ENCODE peak calls at places on chromosomes 6 and 20, in nine cellular contexts. U, H, Y, F, K, Z, O, G and V are unnamed samples.

GRCh38 chr6:105301072-105301503 is 101.8 kb downstream of the PREP start:
- DNase-seq in K (no peak), O (no peak), Y (no peak), F (no peak), H (peak; percentile 34), U (no peak), G (no peak), Z (no peak), V (no peak)

GRCh38 chr6:112575309-112575834 is 228.2 kb downstream of the RFPL4B start:
- DNase-seq in K (no peak), F (no peak), G (no peak), H (no peak), Y (no peak), O (no peak), U (no peak), Z (no peak), V (no peak)

GRCh38 chr6:127737009-127737486 is 160.1 kb downstream of the C6orf58 start:
- DNase-seq in G (no peak), Y (peak; percentile 84), H (peak; percentile 75), K (peak; percentile 17), U (peak; percentile 65), F (peak; percentile 78), O (peak; percentile 76), Z (peak; percentile 36), V (peak; percentile 76)

GRCh38 chr6:36682328-36683144 is 4.0 kb downstream of the CDKN1A start:
- DNase-seq in O (peak; percentile 98), U (no peak), H (peak; percentile 42), Z (peak; percentile 62), F (peak; percentile 98), Y (no peak), K (peak; percentile 89), G (peak; percentile 28), V (no peak)

GRCh38 chr20:59789641-59790040 is 143.8 kb downstream of the SYCP2 start:
- DNase-seq in K (no peak), Y (no peak), G (no peak), O (no peak), F (no peak), Z (no peak), U (no peak), H (no peak), V (no peak)

GRCh38 chr20:6744171-6744570 is 23.3 kb upstream of the BMP2 start:
- DNase-seq in O (no peak), F (no peak), K (no peak), G (no peak), Z (no peak), U (no peak), H (no peak), Y (no peak), V (no peak)

GRCh38 chr6:128238248-128238647 is 282.2 kb downstream of the PTPRK start:
- DNase-seq in Z (no peak), U (no peak), K (no peak), H (no peak), F (no peak), G (no peak), Y (no peak), O (no peak), V (no peak)

GRCh38 chr6:124480021-124480430 is 482.2 kb upstream of the RNF217 start:
- DNase-seq in O (no peak), H (no peak), Z (no peak), F (no peak), Y (no peak), U (no peak), G (no peak), K (no peak), V (no peak)

GRCh38 chr6:91485047-91485446 is 898.2 kb upstream of the MAP3K7 start:
- DNase-seq in F (no peak), H (no peak), K (no peak), U (no peak), Z (no peak), Y (no peak), O (no peak), G (no peak), V (no peak)

GRCh38 chr6:108174371-108175175 is 8.8 kb downstream of the NR2E1 start:
- DNase-seq in U (peak; percentile 3), F (peak; percentile 57), H (peak; percentile 25), G (no peak), Y (peak; percentile 49), K (no peak), Z (no peak), O (peak; percentile 29), V (peak; percentile 5)

GRCh38 chr20:48359692-48360337 is 468.0 kb downstream of the PREX1 start:
- DNase-seq in K (no peak), O (no peak), F (no peak), H (no peak), Z (no peak), U (no peak), G (no peak), Y (no peak), V (no peak)

GRCh38 chr6:77457720-77458349 is 5.5 kb downstream of the HTR1B start:
- DNase-seq in K (peak; percentile 57), Z (peak; percentile 67), U (peak; percentile 92), H (peak; percentile 92), G (no peak), Y (peak; percentile 98), F (peak; percentile 92), O (peak; percentile 86), V (peak; percentile 86)

GRCh38 chr6:84027340-84028183 is 6.0 kb upstream of the MRAP2 start:
- DNase-seq in F (peak; percentile 92), Z (no peak), G (no peak), U (peak; percentile 17), O (peak; percentile 91), K (peak; percentile 41), Y (no peak), H (peak; percentile 72), V (peak; percentile 29)

GRCh38 chr20:45998761-45999160 is 9.9 kb upstream of the MMP9 start:
- DNase-seq in Z (no peak), K (no peak), F (no peak), Y (no peak), O (no peak), H (no peak), U (no peak), G (no peak), V (no peak)

GRCh38 chr20:61252601-61253263 is 671 bp downstream of the CDH4 start:
- DNase-seq in Y (peak; percentile 20), U (no peak), Z (no peak), K (no peak), F (peak; percentile 44), H (peak; percentile 38), O (no peak), G (no peak), V (no peak)

GRCh38 chr6:147695819-147696218 is 187.3 kb downstream of the SAMD5 start:
- DNase-seq in K (no peak), O (peak; percentile 64), G (no peak), F (peak; percentile 25), Y (no peak), Z (no peak), H (no peak), U (no peak), V (no peak)

GRCh38 chr6:43052225-43052841 is 1.3 kb downstream of the CUL7 start:
- DNase-seq in G (no peak), K (no peak), F (no peak), Z (no peak), Y (no peak), H (no peak), U (no peak), O (no peak), V (no peak)
- H3K4me3 ChIP-seq in G (no peak overlapping the region), K (peak overlapping the region; percentile 87), F (peak overlapping the region; percentile 94), Z (no peak overlapping the region), Y (peak overlapping the region; percentile 89), H (peak overlapping the region; percentile 93), U (peak overlapping the region; percentile 74), O (no peak overlapping the region), V (peak overlapping the region; percentile 85)

GRCh38 chr20:64053841-64054661 is 4.6 kb upstream of the SOX18 start:
- DNase-seq in H (no peak), O (no peak), G (no peak), U (no peak), Z (no peak), Y (peak; percentile 25), K (no peak), F (no peak), V (no peak)
- TF ChIP-seq CTCF in H (peak; percentile 14), O (peak; percentile 9), G (no peak), U (no peak), Z (no peak), Y (peak; percentile 9), K (no peak), F (no peak), V (peak; percentile 23)

GRCh38 chr6:11092654-11093053 is 980 bp upstream of the SMIM13 start:
- DNase-seq in Z (no peak), G (no peak), F (no peak), K (no peak), Y (no peak), U (no peak), O (no peak), H (no peak), V (no peak)
- H3K4me3 ChIP-seq in Z (no peak overlapping the region), G (peak overlapping the region; percentile 90), F (peak overlapping the region; percentile 90), K (peak overlapping the region; percentile 100), Y (peak overlapping the region; percentile 98), U (peak overlapping the region; percentile 80), O (peak overlapping the region; percentile 100), H (peak overlapping the region; percentile 97), V (peak overlapping the region; percentile 67)

DNA sequence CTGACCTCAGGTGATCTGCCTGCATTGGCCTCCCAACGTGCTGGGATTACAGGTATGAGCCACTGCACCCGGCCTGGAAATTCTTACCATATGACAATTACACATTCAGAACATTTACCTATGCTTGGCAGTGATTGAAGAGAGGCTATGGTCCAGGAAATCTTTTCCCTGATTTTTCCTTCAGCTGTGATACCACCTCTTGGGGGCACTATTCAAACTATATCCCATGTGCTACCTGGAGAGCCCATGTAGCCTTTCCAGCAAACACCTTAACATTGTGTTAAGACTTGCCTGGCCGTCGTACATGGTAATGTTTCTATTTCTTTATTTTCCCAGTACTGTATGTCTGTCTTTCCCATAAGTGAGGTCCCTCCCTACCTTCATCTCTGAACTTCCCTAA is 61.7 kb upstream of the C20orf144 start:
- DNase-seq in U (no peak), F (no peak), Z (no peak), H (no peak), Y (no peak), K (no peak), O (no peak), G (no peak), V (no peak)
- TF ChIP-seq CTCF in U (no peak), F (no peak), Z (no peak), H (no peak), Y (no peak), K (no peak), O (no peak), G (no peak), V (no peak)